ENCODE peak calls at places on chromosome 21, in six cellular contexts. T is CD4-positive, CD25-positive, alpha-beta regulatory T cell; U is tibial nerve; B is neural progenitor cell; J is CD8-positive, alpha-beta T cell; X is WERI-Rb-1. O is an unnamed sample.

GRCh38 chr21:31554511-31555022 is 104.9 kb upstream of the SOD1 start:
- DNase-seq in T (no peak), J (no peak), U (no peak), X (no peak), B (peak; percentile 71), O (peak; percentile 67)

GRCh38 chr21:33854604-33855003 is 61.0 kb downstream of the ATP5PO start:
- DNase-seq in B (no peak), U (no peak), J (no peak), T (no peak), X (no peak), O (no peak)

GRCh38 chr21:35448876-35449599 is 399.9 kb upstream of the RUNX1 start:
- DNase-seq in T (no peak), B (no peak), J (no peak), U (no peak), X (no peak), O (no peak)

GRCh38 chr21:31514598-31514997 is 144.9 kb upstream of the SOD1 start:
- DNase-seq in B (peak; percentile 73), X (no peak), U (peak; percentile 28), T (no peak), J (no peak), O (peak; percentile 66)

GRCh38 chr21:34268493-34268892 is 95.3 kb upstream of the KCNE2 start:
- DNase-seq in J (no peak), B (no peak), X (no peak), U (no peak), T (no peak), O (no peak)

GRCh38 chr21:14584357-14585095 is 38.4 kb upstream of the SAMSN1 start:
- DNase-seq in B (no peak), X (no peak), J (no peak), U (no peak), T (no peak), O (no peak)

GRCh38 chr21:41369915-41370839 is 8.3 kb downstream of the MX2 start:
- DNase-seq in B (no peak), X (no peak), U (no peak), J (no peak), T (peak; percentile 55), O (no peak)

GRCh38 chr21:37509802-37510393 is 143.3 kb downstream of the DYRK1A start:
- DNase-seq in J (no peak), X (no peak), T (no peak), B (no peak), U (no peak), O (no peak)

GRCh38 chr21:32468567-32469175 is 56.2 kb downstream of the EVA1C start:
- DNase-seq in J (no peak), U (no peak), B (no peak), X (no peak), T (no peak), O (no peak)

DNA sequence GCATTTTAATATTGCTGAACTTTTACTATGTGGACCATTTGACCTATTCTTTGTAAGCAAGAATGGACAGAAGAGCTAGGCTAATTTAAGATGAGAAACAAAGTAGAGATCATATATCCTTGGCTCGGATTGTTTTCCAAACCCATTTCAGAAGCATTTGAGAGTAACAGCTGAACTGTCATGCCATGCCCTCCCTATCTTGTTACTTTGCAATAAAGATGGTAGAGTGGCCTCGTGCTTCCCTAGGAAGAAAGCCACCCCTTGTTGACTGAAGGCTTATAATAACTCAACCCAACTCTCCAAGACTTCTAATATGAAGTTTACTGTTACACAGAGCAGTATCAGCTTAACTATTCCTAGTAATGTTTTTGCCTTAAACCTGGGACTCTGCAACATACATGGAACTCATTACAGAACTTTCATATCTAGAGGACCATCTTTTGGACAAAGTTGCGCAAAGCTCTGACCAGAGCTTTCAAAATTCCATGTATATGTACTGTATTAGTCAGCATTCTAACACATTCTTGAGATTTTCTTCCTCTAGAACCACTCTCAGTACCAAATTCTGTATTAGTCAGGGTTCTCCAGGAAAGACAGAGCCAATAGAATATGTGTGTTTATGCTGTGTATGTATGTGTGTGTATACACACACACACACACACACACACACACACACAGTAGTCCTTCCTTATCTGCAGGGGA is 68.7 kb downstream of the ADAMTS1 start:
- DNase-seq in X (no peak), J (no peak), B (no peak), U (no peak), T (no peak), O (no peak)
- H3K4me3 ChIP-seq in X (no peak overlapping the region), J (no peak overlapping the region), B (no peak overlapping the region), U (no peak overlapping the region), T (no peak overlapping the region), O (no peak overlapping the region)

GRCh38 chr21:42395302-42395701 is 550 bp downstream of the TMPRSS3 start:
- DNase-seq in J (no peak), X (no peak), T (no peak), B (no peak), U (no peak), O (no peak)

GRCh38 chr21:42398414-42399030 is 2.7 kb upstream of the TMPRSS3 start:
- DNase-seq in B (no peak), T (no peak), J (no peak), X (no peak), U (no peak), O (no peak)

GRCh38 chr21:42398130-42398394 is 2.2 kb upstream of the TMPRSS3 start:
- DNase-seq in U (no peak), T (no peak), B (no peak), X (no peak), J (no peak), O (no peak)

GRCh38 chr21:42395910-42396625 is at the start of gene TMPRSS3:
- DNase-seq in J (no peak), X (no peak), T (no peak), B (no peak), U (no peak), O (no peak)

GRCh38 chr21:42397291-42398129 is 1.7 kb upstream of the TMPRSS3 start:
- DNase-seq in B (no peak), X (no peak), T (no peak), U (no peak), J (no peak), O (no peak)
- H3K27me3 ChIP-seq in B (no peaks in the 10 kb centered on the region), X (no peaks in the 10 kb centered on the region), T (no peaks in the 10 kb centered on the region), U (no peaks in the 10 kb centered on the region), J (no peaks in the 10 kb centered on the region), O (no peaks in the 10 kb centered on the region)

DNA sequence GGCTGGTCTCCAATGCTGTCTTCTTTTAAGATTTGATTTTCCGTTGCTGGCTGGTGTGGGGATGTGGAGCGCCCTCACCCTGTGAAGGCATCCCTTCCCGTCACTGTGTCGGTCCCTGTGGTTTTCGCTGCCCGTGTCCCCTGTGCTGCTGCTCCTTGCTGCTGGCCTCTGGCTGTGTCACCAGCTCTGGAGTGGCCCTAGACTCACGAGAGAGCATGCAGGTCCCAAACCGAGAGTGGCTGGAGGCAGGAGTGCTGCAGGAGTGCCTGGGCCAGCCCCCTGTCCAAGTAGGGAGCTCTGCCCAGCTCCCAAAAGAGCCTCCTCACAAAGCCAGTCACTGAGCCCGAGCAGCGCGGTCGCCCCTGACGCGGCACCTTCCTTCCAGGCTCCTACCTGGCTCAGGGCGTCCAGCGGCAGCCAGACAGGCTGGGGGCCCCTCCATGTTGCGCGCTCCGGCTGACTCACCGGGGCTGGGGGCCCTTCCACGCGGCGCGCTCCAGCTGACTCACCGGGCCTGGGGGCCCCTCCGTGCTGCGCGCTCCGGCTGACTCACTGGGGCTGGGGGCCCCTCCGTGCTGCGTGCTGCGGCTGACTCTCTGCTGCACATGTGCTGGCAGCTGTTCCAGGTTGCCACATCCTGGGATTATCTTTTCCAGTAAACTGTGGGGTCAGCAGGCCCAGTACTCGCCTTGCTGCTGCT is 106.7 kb upstream of the COL6A1 start:
- DNase-seq in X (no peak), T (no peak), U (no peak), J (no peak), B (peak; percentile 26), O (peak; percentile 63)
- H3K4me3 ChIP-seq in X (no peak overlapping the region), T (no peak overlapping the region), U (no peak overlapping the region), J (no peak overlapping the region), B (no peak overlapping the region), O (no peak overlapping the region)

GRCh38 chr21:44589586-44590305 is 2.6 kb downstream of the KRTAP10-6 start:
- DNase-seq in J (no peak), U (no peak), B (no peak), X (no peak), T (no peak), O (no peak)
- H3K27me3 ChIP-seq in J (no peaks in the 10 kb centered on the region), U (peaks cover 21% of the 10 kb centered on the region), B (no peaks in the 10 kb centered on the region), X (no peaks in the 10 kb centered on the region), T (peaks cover 11% of the 10 kb centered on the region), O (no peaks in the 10 kb centered on the region)

O was measured in H7.